ENCODE peak calls at places on chromosomes 2 and 18, in nine cellular contexts. G, U, E, M, B, Q, H, V and A are unnamed samples.

GRCh38 chr2:24105816-24106215 is 17.3 kb downstream of the PFN4 start:
- DNase-seq in G (no peak), U (no peak), E (no peak), M (no peak), B (no peak), Q (no peak), H (no peak), V (no peak), A (no peak)

GRCh38 chr18:34631071-34631470 is 79.0 kb upstream of the DTNA start:
- DNase-seq in G (no peak), U (no peak), E (no peak), M (no peak), B (no peak), Q (no peak), H (no peak), V (no peak), A (no peak)

GRCh38 chr2:130963849-130964793 is 127.4 kb downstream of the ARHGEF4 start:
- DNase-seq in G (peak; percentile 26), U (no peak), E (no peak), M (no peak), B (no peak), Q (no peak), H (no peak), V (no peak), A (peak; percentile 13)

GRCh38 chr2:145091011-145091744 is 571.3 kb upstream of the ZEB2 start:
- DNase-seq in G (peak; percentile 89), U (no peak), E (no peak), M (no peak), B (no peak), Q (no peak), H (no peak), V (no peak), A (no peak)

GRCh38 chr18:28576941-28577340 is 400.0 kb upstream of the CDH2 start:
- DNase-seq in G (no peak), U (no peak), E (no peak), M (no peak), B (no peak), Q (no peak), H (no peak), V (no peak), A (no peak)

GRCh38 chr2:65064728-65065552 is 8.7 kb downstream of the CEP68 start:
- DNase-seq in G (peak; percentile 92), U (peak; percentile 91), E (peak; percentile 63), M (peak; percentile 83), B (peak; percentile 15), Q (peak; percentile 53), H (peak; percentile 47), V (peak; percentile 53), A (peak; percentile 70)

GRCh38 chr2:3492951-3493609 is 26.3 kb downstream of the ADI1 start:
- DNase-seq in G (peak; percentile 86), U (peak; percentile 92), E (no peak), M (no peak), B (no peak), Q (peak; percentile 79), H (peak; percentile 23), V (no peak), A (no peak)

GRCh38 chr18:75293591-75293990 is 83.0 kb downstream of the TSHZ1 start:
- DNase-seq in G (peak; percentile 77), U (no peak), E (no peak), M (no peak), B (no peak), Q (no peak), H (no peak), V (no peak), A (no peak)

GRCh38 chr2:42337356-42337820 is 23.6 kb downstream of the COX7A2L start:
- DNase-seq in G (no peak), U (no peak), E (no peak), M (no peak), B (no peak), Q (no peak), H (no peak), V (no peak), A (no peak)

GRCh38 chr2:42335514-42336104 is 25.4 kb downstream of the COX7A2L start:
- DNase-seq in G (no peak), U (no peak), E (no peak), M (no peak), B (no peak), Q (no peak), H (no peak), V (no peak), A (no peak)

GRCh38 chr2:42337846-42338566 is 23.0 kb downstream of the COX7A2L start:
- DNase-seq in G (no peak), U (no peak), E (no peak), M (no peak), B (no peak), Q (no peak), H (no peak), V (no peak), A (no peak)

GRCh38 chr2:42338567-42339190 is 22.3 kb downstream of the COX7A2L start:
- DNase-seq in G (no peak), U (no peak), E (no peak), M (no peak), B (no peak), Q (no peak), H (no peak), V (no peak), A (no peak)

DNA sequence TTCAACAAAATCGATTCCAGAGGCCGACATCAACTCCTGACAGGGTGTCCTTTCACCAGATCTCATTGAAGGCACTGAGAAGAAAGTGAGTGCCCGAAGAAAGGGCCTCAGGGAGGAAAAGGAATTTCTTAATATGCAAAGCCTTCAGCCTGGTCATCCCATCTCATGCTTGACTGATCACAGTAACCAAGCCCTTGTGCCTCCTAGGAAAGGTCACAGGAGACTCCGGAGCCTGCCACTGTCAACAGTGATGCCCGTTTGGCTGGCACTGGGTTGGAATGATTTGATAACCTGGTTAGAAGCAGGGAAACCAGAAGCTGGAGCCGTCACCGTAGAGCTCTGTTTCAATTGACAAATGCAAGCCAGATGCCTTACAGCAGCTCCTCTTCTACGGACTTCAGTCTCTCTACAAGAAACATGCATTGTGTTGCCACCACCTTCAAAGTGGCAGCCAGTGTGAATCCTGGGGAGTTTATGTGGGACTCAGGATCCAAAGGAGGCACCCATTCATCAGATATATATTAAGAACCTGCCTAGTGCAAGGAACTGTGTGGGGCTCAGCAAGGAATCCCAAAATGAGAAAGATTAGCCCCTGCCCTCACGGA is 24.6 kb downstream of the COX7A2L start:
- DNase-seq in G (no peak), U (no peak), E (no peak), M (no peak), B (no peak), Q (no peak), H (no peak), V (no peak), A (no peak)
- H3K36me3 ChIP-seq in G (peaks cover 19% of the 10 kb centered on the region), U (peaks cover 12% of the 10 kb centered on the region), E (peaks cover 27% of the 10 kb centered on the region), M (peaks cover 52% of the 10 kb centered on the region), B (peaks cover 45% of the 10 kb centered on the region), Q (no peaks in the 10 kb centered on the region), H (peaks cover 84% of the 10 kb centered on the region), V (peaks cover 84% of the 10 kb centered on the region), A (peaks cover 26% of the 10 kb centered on the region)

GRCh38 chr2:138874251-138874650 is 94.1 kb upstream of the NXPH2 start:
- DNase-seq in G (no peak), U (no peak), E (no peak), M (no peak), B (no peak), Q (no peak), H (no peak), V (no peak), A (no peak)
- H3K36me3 ChIP-seq in G (no peaks in the 10 kb centered on the region), U (no peaks in the 10 kb centered on the region), E (no peaks in the 10 kb centered on the region), M (no peaks in the 10 kb centered on the region), B (no peaks in the 10 kb centered on the region), Q (no peaks in the 10 kb centered on the region), H (no peaks in the 10 kb centered on the region), V (no peaks in the 10 kb centered on the region), A (no peaks in the 10 kb centered on the region)

GRCh38 chr2:199443589-199444130 is 14.1 kb downstream of the SATB2 start:
- DNase-seq in G (no peak), U (no peak), E (no peak), M (no peak), B (no peak), Q (no peak), H (no peak), V (no peak), A (no peak)

GRCh38 chr2:199442173-199442572 is 15.6 kb downstream of the SATB2 start:
- DNase-seq in G (no peak), U (no peak), E (no peak), M (no peak), B (no peak), Q (no peak), H (no peak), V (no peak), A (no peak)

GRCh38 chr2:199439542-199439941 is 18.2 kb downstream of the SATB2 start:
- DNase-seq in G (peak; percentile 51), U (no peak), E (no peak), M (no peak), B (no peak), Q (no peak), H (no peak), V (no peak), A (no peak)

GRCh38 chr2:199440118-199440517 is 17.6 kb downstream of the SATB2 start:
- DNase-seq in G (no peak), U (no peak), E (no peak), M (no peak), B (no peak), Q (no peak), H (no peak), V (no peak), A (no peak)

GRCh38 chr2:199441759-199442158 is 16.0 kb downstream of the SATB2 start:
- DNase-seq in G (no peak), U (no peak), E (no peak), M (no peak), B (no peak), Q (no peak), H (no peak), V (no peak), A (no peak)
- H3K36me3 ChIP-seq in G (no peaks in the 10 kb centered on the region), U (no peaks in the 10 kb centered on the region), E (no peaks in the 10 kb centered on the region), M (no peaks in the 10 kb centered on the region), B (no peaks in the 10 kb centered on the region), Q (no peaks in the 10 kb centered on the region), H (no peaks in the 10 kb centered on the region), V (no peaks in the 10 kb centered on the region), A (no peaks in the 10 kb centered on the region)

GRCh38 chr2:44632931-44633689 is 271.4 kb downstream of the CAMKMT start:
- DNase-seq in G (no peak), U (no peak), E (no peak), M (no peak), B (no peak), Q (no peak), H (no peak), V (no peak), A (no peak)

GRCh38 chr2:44638649-44639048 is 276.9 kb downstream of the CAMKMT start:
- DNase-seq in G (no peak), U (no peak), E (no peak), M (no peak), B (no peak), Q (no peak), H (no peak), V (peak; percentile 52), A (no peak)

GRCh38 chr2:44639399-44639798 is 277.7 kb downstream of the CAMKMT start:
- DNase-seq in G (no peak), U (no peak), E (no peak), M (no peak), B (no peak), Q (no peak), H (no peak), V (no peak), A (no peak)

DNA sequence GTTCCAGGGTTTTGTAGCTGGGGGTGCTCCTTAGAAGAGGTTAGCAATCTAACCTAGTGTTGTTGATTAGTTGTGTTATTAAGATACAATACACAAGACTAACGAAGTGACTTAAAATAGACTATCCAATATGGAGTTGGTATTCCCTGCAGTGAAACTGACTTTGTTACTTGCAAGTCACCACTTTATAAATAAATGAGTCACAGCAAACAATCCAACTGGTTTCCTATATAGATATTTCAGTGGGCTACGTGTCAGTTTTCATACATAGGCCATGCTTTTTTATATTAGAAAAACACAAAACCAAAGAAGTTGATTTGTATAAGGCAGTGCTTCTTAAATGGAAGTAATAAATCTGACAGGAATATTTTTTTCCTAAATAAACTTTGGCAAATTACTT is 274.0 kb downstream of the CAMKMT start:
- DNase-seq in G (no peak), U (no peak), E (no peak), M (no peak), B (no peak), Q (no peak), H (no peak), V (no peak), A (no peak)
- H3K36me3 ChIP-seq in G (no peaks in the 10 kb centered on the region), U (no peaks in the 10 kb centered on the region), E (no peaks in the 10 kb centered on the region), M (no peaks in the 10 kb centered on the region), B (no peaks in the 10 kb centered on the region), Q (no peaks in the 10 kb centered on the region), H (no peaks in the 10 kb centered on the region), V (no peaks in the 10 kb centered on the region), A (no peaks in the 10 kb centered on the region)